ENCODE peak calls at places on chromosomes 6 and 20, in seven cellular contexts. J is caudate nucleus, G is transverse colon, V is cardiac muscle cell, X is hepatocyte, K is spleen, S is right lobe of liver. M is an unnamed sample.

GRCh38 chr20:47809561-47809960 is 24.3 kb upstream of the SULF2 start:
- DNase-seq in X (peak), K (peak), V (no peak), G (no peak), J (no peak), S (no peak), M (no peak)

GRCh38 chr6:110140650-110141049 is 38.8 kb downstream of the WASF1 start:
- DNase-seq in X (no peak), J (no peak), V (peak), S (no peak), K (no peak), G (no peak), M (no peak)

GRCh38 chr6:140572129-140572528 is 1197.7 kb upstream of the CITED2 start:
- DNase-seq in J (no peak), K (no peak), X (no peak), S (no peak), V (peak), G (no peak), M (no peak)

GRCh38 chr20:16514145-16514544 is 59.1 kb downstream of the KIF16B start:
- DNase-seq in G (no peak), V (no peak), J (no peak), X (no peak), S (no peak), K (no peak), M (no peak)

GRCh38 chr20:8132015-8132631 is at the start of gene PLCB1:
- DNase-seq in V (peak), X (peak), K (peak), J (peak), S (peak), G (peak), M (peak)

GRCh38 chr20:10253750-10254149 is 35.1 kb downstream of the SNAP25 start:
- DNase-seq in X (no peak), K (no peak), J (no peak), G (no peak), S (no peak), V (no peak), M (no peak)

GRCh38 chr6:11772109-11772830 is 6.3 kb downstream of the ADTRP start:
- DNase-seq in S (no peak), K (no peak), J (no peak), V (peak), X (peak), G (no peak), M (no peak)

GRCh38 chr6:37940074-37940847 is 120.7 kb downstream of the ZFAND3 start:
- DNase-seq in V (peak), G (no peak), K (no peak), S (no peak), J (no peak), X (peak), M (peak)

GRCh38 chr6:148700713-148701392 is 46.0 kb upstream of the UST start:
- DNase-seq in V (peak), X (peak), J (no peak), K (no peak), G (peak), S (no peak), M (no peak)

GRCh38 chr6:139474145-139475108 is 100.0 kb upstream of the CITED2 start:
- DNase-seq in X (peak), S (no peak), K (peak), G (peak), V (peak), J (no peak), M (no peak)

GRCh38 chr6:130724089-130724488 is 103.1 kb upstream of the SMLR1 start:
- DNase-seq in K (no peak), G (no peak), X (no peak), V (no peak), J (no peak), S (no peak), M (no peak)

DNA sequence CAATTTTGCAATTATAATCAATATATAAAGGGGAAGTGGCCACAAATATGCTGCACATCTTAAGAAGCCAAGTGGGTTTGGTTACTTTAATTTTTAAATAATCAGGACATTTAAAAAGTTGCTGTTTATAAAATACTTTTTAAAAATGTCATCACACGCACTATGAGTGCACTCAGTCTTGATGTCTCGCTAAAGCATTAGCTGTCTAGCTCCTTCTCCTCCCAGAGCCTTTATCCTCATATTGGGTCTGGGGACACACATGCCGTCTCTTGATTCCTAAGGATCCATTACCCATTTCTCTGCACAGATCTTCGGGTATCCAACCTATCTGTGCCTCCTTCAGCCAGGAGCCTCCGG is 439 bp upstream of the CAP2 start:
- DNase-seq in V (no peak), X (no peak), J (no peak), G (no peak), S (no peak), K (no peak), M (no peak)
- H3K27ac ChIP-seq in V (peak), X (peak), J (peak), G (peak), S (peak), K (no peak), M (no peak)

DNA sequence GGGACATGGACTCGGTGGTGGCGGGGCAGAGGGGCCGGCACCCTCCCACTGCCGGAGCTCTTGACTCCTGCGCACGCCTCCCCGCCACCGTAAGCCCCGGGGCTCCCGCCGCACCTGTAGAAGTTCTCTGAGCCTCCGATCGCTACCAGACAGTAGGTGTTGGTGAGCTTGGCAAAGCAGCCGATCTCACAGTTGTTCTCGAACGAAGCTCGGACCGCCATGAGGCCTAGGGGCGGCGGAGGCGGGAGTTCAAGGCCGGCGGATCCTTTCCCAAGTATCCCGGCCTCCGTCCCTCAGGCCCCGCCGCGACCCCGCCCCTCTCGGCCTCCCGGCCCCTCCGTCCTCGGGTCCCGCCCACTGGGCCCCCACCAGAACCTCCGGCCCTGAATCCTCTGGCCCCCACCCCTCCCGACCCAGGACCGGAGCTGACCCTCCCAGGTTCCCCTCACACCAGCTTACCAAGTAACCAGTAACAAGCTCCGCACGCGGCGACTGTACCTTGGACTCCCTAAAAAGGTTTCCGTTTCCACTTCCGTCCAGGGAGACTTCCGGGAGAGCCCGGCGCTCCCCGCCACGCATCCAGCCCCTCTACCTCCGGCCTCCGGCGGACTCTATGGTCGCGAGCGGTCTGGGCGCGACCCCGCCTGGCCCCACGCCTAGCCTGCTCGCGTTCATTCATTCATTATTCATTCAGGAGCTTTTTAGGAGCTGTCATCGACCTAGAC is at the start of gene EIF6:
- DNase-seq in K (peak), S (peak), V (peak), X (peak), J (peak), G (peak), M (peak)
- H3K27ac ChIP-seq in K (peak), S (peak), V (peak), X (peak), J (peak), G (peak), M (peak)

DNA sequence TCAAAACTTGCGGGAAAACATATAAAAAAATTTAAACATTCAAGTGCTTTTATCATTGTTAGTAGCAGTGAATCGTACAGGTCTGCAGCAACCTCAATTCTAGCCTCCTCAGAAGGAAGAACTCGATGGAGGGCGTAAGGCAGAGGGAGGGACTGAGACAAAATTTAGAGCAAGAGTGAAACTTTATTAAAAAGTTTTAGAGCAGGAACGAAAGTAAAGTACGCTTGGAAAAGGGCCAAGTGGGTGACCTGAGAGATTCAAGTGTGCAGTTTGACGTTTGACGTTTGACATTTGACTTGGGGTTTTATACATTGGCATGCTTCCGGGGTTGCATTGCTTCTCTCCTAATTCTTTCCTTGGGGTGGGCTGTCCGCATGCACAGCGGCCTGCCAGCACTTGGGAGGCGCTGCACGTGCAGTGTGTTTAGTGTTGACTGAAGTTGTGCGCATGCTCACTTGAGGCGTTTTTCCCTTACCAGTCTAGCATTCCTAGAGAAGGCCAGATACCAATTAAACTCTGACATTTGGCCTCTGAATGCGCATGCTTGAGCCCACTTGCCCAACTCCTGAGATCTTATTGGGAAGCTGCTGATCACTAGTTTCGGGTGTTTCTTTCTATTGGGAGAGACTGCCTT is 82.6 kb downstream of the TBX18 start:
- DNase-seq in V (no peak), J (no peak), K (no peak), X (no peak), G (no peak), S (no peak), M (no peak)
- H3K27ac ChIP-seq in V (no peak), J (no peak), K (no peak), X (no peak), G (no peak), S (no peak), M (no peak)

DNA sequence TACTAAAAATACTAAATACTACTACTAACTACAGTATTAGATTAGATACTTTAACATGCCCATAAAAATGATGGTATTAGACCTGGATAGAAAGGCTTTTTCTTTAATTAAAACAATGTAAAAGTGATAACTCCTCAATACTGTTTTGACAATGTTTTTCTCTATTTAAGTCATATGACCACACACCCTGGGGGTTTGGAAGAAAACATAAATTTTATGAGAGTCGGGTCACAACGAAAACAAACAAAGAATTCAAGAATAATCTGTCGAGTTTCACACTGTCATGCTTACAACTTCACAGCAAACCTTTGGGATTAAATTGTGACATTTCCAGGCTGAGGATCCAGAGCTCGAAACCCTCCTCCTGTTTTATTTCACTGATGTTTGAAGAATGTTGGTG is 107.4 kb upstream of the SOX4 start:
- DNase-seq in X (no peak), S (no peak), J (no peak), V (no peak), K (no peak), G (no peak), M (no peak)
- H3K27ac ChIP-seq in X (no peak), S (no peak), J (no peak), V (no peak), K (no peak), G (no peak), M (no peak)

GRCh38 chr6:28142446-28142845 is 763 bp downstream of the ZKSCAN8 start:
- DNase-seq in J (no peak), G (no peak), X (no peak), V (peak), K (no peak), S (no peak), M (no peak)
- H3K27ac ChIP-seq in J (no peak), G (no peak), X (peak), V (peak), K (peak), S (no peak), M (no peak)

DNA sequence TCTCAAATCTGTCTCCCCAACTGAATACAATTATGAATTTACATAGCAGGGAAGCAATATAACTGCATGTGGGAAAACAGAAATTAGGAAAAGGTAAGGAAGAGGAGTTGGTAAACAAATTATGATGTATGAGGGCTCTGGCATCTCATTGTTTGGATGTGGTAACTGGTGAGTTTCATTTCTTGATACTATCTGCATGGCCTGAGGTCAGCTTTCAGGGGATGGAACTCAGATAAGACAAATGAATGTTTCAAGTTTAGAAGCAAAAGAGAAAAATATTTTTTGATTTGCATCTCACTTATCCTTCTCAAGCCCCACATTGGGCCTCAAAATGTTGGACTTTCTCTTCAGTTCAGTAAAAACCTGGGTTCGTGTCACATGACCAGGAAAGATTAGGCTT is 302.2 kb upstream of the GJE1 start:
- DNase-seq in X (no peak), S (no peak), G (no peak), V (no peak), K (no peak), J (no peak), M (no peak)
- H3K27ac ChIP-seq in X (no peak), S (no peak), G (no peak), V (no peak), K (no peak), J (no peak), M (no peak)

DNA sequence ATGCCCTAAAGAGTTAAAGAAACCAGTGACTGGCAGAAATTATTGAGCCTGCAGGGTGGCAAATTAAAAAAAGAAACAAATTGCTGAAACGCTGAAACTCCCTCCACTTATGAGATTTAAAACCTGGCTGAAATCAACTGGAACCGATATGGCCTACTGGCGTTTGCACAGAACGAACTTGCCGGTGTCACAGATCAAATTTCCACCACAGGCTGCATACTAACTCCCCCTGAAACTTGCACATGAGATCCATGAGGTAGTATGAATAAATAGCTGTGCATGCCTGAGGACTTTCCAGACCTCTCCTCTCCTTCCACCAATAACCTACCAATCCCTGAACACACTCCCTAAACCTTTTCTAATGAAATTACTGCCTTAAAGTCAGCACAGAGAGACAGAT is 150.4 kb downstream of the RNGTT start:
- DNase-seq in J (no peak), S (no peak), V (no peak), K (no peak), G (no peak), X (no peak), M (no peak)
- H3K27ac ChIP-seq in J (no peak), S (no peak), V (no peak), K (no peak), G (no peak), X (no peak), M (no peak)